ENCODE peak calls at places on chromosomes 3 and 15, in five cellular contexts. I is T-helper 1 cell, F is fibroblast of lung, G is psoas muscle, J is lower leg skin. Y is an unnamed sample.

GRCh38 chr3:182794806-182795369 is 1.6 kb downstream of the ATP11B start:
- DNase-seq in I (no peak), F (no peak), G (no peak), J (no peak), Y (no peak)

GRCh38 chr15:58340176-58340575 is 91.6 kb upstream of the LIPC start:
- DNase-seq in I (no peak), F (peak), G (no peak), J (no peak), Y (no peak)

GRCh38 chr3:41247590-41247989 is 48.3 kb downstream of the CTNNB1 start:
- DNase-seq in I (no peak), F (peak), G (no peak), J (no peak), Y (no peak)

GRCh38 chr3:21330293-21330692 is 420.7 kb downstream of the ZNF385D start:
- DNase-seq in I (no peak), F (peak), G (no peak), J (no peak), Y (peak)

GRCh38 chr3:170768334-170768801 is 101.6 kb downstream of the RPL22L1 start:
- DNase-seq in I (no peak), F (peak), G (no peak), J (no peak), Y (no peak)

GRCh38 chr3:16395229-16395628 is 118.3 kb downstream of the RFTN1 start:
- DNase-seq in I (no peak), F (no peak), G (no peak), J (no peak), Y (no peak)

GRCh38 chr3:128054363-128054762 is 2.1 kb downstream of the SEC61A1 start:
- DNase-seq in I (no peak), F (peak), G (no peak), J (no peak), Y (peak)

GRCh38 chr15:39125904-39126303 is 455.0 kb upstream of the THBS1 start:
- DNase-seq in I (no peak), F (peak), G (no peak), J (no peak), Y (peak)

GRCh38 chr3:170490828-170491560 is 72.3 kb downstream of the CLDN11 start:
- DNase-seq in I (no peak), F (no peak), G (no peak), J (no peak), Y (no peak)

GRCh38 chr15:97652700-97653167 is 307.8 kb upstream of the ARRDC4 start:
- DNase-seq in I (no peak), F (no peak), G (no peak), J (no peak), Y (no peak)

GRCh38 chr3:174287601-174288180 is 571.4 kb upstream of the NAALADL2 start:
- DNase-seq in I (no peak), F (no peak), G (no peak), J (no peak), Y (no peak)